ENCODE peak calls at places on chromosomes 1 and 21, in eight cellular contexts. One of them, this sample, is unnamed.

GRCh38 chr1:222642468-222642867 is 24.6 kb downstream of the MIA3 start:
- DNase-seq in T-cell: no peak
- DNase-seq in right cardiac atrium: no peak
- DNase-seq in activated B cell treated with CpG ODN at 0.5 μM for 24 hours: no peak
- DNase-seq in NCI-H1092 treated with DMSO at 0.1 percent for 48 hours: no peak
- DNase-seq in NCI-H1436: no peak
- DNase-seq in NCI-H1694 treated with DMSO at 0.1 percent for 48 hours: no peak
- DNase-seq in HEK293T: no peak
- DNase-seq in this sample: no peak

GRCh38 chr21:36403713-36404112 is 18.5 kb downstream of the CHAF1B start:
- DNase-seq in HEK293T: no peak
- DNase-seq in NCI-H1694 treated with DMSO at 0.1 percent for 48 hours: no peak
- DNase-seq in activated B cell treated with CpG ODN at 0.5 μM for 24 hours: no peak
- DNase-seq in NCI-H1436: no peak
- DNase-seq in NCI-H1092 treated with DMSO at 0.1 percent for 48 hours: no peak
- DNase-seq in right cardiac atrium: no peak
- DNase-seq in T-cell: no peak
- DNase-seq in this sample: no peak

GRCh38 chr1:203126866-203127671 is 457 bp upstream of the ADORA1 start:
- DNase-seq in activated B cell treated with CpG ODN at 0.5 μM for 24 hours: no peak
- DNase-seq in T-cell: no peak
- DNase-seq in NCI-H1092 treated with DMSO at 0.1 percent for 48 hours: no peak
- DNase-seq in NCI-H1436: no peak
- DNase-seq in NCI-H1694 treated with DMSO at 0.1 percent for 48 hours: peak
- DNase-seq in HEK293T: no peak
- DNase-seq in right cardiac atrium: no peak
- DNase-seq in this sample: no peak

GRCh38 chr1:53557830-53558784 is 98.9 kb downstream of the DMRTB1 start:
- DNase-seq in right cardiac atrium: peak
- DNase-seq in NCI-H1436: no peak
- DNase-seq in NCI-H1092 treated with DMSO at 0.1 percent for 48 hours: no peak
- DNase-seq in T-cell: no peak
- DNase-seq in activated B cell treated with CpG ODN at 0.5 μM for 24 hours: peak
- DNase-seq in NCI-H1694 treated with DMSO at 0.1 percent for 48 hours: no peak
- DNase-seq in HEK293T: no peak
- DNase-seq in this sample: no peak

GRCh38 chr1:44723496-44724407 is 7.2 kb downstream of the RNU5D-1 start:
- DNase-seq in activated B cell treated with CpG ODN at 0.5 μM for 24 hours: no peak
- DNase-seq in NCI-H1092 treated with DMSO at 0.1 percent for 48 hours: no peak
- DNase-seq in HEK293T: no peak
- DNase-seq in T-cell: no peak
- DNase-seq in NCI-H1436: no peak
- DNase-seq in NCI-H1694 treated with DMSO at 0.1 percent for 48 hours: no peak
- DNase-seq in right cardiac atrium: peak
- DNase-seq in this sample: no peak

GRCh38 chr21:45390831-45391742 is 13.9 kb upstream of the COL18A1 start:
- DNase-seq in T-cell: no peak
- DNase-seq in NCI-H1694 treated with DMSO at 0.1 percent for 48 hours: no peak
- DNase-seq in NCI-H1092 treated with DMSO at 0.1 percent for 48 hours: no peak
- DNase-seq in right cardiac atrium: peak
- DNase-seq in NCI-H1436: no peak
- DNase-seq in HEK293T: no peak
- DNase-seq in activated B cell treated with CpG ODN at 0.5 μM for 24 hours: no peak
- DNase-seq in this sample: no peak

GRCh38 chr21:43025636-43026180 is 49.9 kb downstream of the CBS start:
- DNase-seq in right cardiac atrium: no peak
- DNase-seq in HEK293T: no peak
- DNase-seq in NCI-H1436: no peak
- DNase-seq in activated B cell treated with CpG ODN at 0.5 μM for 24 hours: no peak
- DNase-seq in NCI-H1694 treated with DMSO at 0.1 percent for 48 hours: no peak
- DNase-seq in NCI-H1092 treated with DMSO at 0.1 percent for 48 hours: no peak
- DNase-seq in T-cell: no peak
- DNase-seq in this sample: no peak

GRCh38 chr1:26993237-26994019 is at the start of gene TRNP1:
- DNase-seq in activated B cell treated with CpG ODN at 0.5 μM for 24 hours: peak
- DNase-seq in T-cell: peak
- DNase-seq in NCI-H1436: peak
- DNase-seq in HEK293T: peak
- DNase-seq in right cardiac atrium: peak
- DNase-seq in NCI-H1694 treated with DMSO at 0.1 percent for 48 hours: peak
- DNase-seq in NCI-H1092 treated with DMSO at 0.1 percent for 48 hours: peak
- DNase-seq in this sample: peak

GRCh38 chr1:164583196-164583595 is 24.2 kb downstream of the PBX1 start:
- DNase-seq in HEK293T: no peak
- DNase-seq in T-cell: no peak
- DNase-seq in NCI-H1436: no peak
- DNase-seq in NCI-H1092 treated with DMSO at 0.1 percent for 48 hours: no peak
- DNase-seq in right cardiac atrium: no peak
- DNase-seq in NCI-H1694 treated with DMSO at 0.1 percent for 48 hours: no peak
- DNase-seq in activated B cell treated with CpG ODN at 0.5 μM for 24 hours: no peak
- DNase-seq in this sample: no peak

GRCh38 chr1:26021647-26022403 is at the start of gene EXTL1:
- DNase-seq in NCI-H1092 treated with DMSO at 0.1 percent for 48 hours: peak
- DNase-seq in NCI-H1436: no peak
- DNase-seq in right cardiac atrium: peak
- DNase-seq in activated B cell treated with CpG ODN at 0.5 μM for 24 hours: no peak
- DNase-seq in NCI-H1694 treated with DMSO at 0.1 percent for 48 hours: peak
- DNase-seq in HEK293T: peak
- DNase-seq in T-cell: no peak
- DNase-seq in this sample: peak

GRCh38 chr1:216936779-216937178 is 213.6 kb upstream of the ESRRG start:
- DNase-seq in activated B cell treated with CpG ODN at 0.5 μM for 24 hours: no peak
- DNase-seq in NCI-H1436: no peak
- DNase-seq in right cardiac atrium: no peak
- DNase-seq in NCI-H1694 treated with DMSO at 0.1 percent for 48 hours: no peak
- DNase-seq in T-cell: no peak
- DNase-seq in NCI-H1092 treated with DMSO at 0.1 percent for 48 hours: no peak
- DNase-seq in HEK293T: no peak
- DNase-seq in this sample: peak

GRCh38 chr1:206867261-206867660 is 1.8 kb downstream of the IL20 start:
- DNase-seq in right cardiac atrium: no peak
- DNase-seq in HEK293T: no peak
- DNase-seq in T-cell: no peak
- DNase-seq in activated B cell treated with CpG ODN at 0.5 μM for 24 hours: no peak
- DNase-seq in NCI-H1436: no peak
- DNase-seq in NCI-H1092 treated with DMSO at 0.1 percent for 48 hours: no peak
- DNase-seq in NCI-H1694 treated with DMSO at 0.1 percent for 48 hours: no peak
- DNase-seq in this sample: no peak

GRCh38 chr1:29237906-29238600 is 1.7 kb downstream of the PTPRU start:
- DNase-seq in activated B cell treated with CpG ODN at 0.5 μM for 24 hours: peak
- DNase-seq in NCI-H1694 treated with DMSO at 0.1 percent for 48 hours: no peak
- DNase-seq in NCI-H1092 treated with DMSO at 0.1 percent for 48 hours: no peak
- DNase-seq in T-cell: peak
- DNase-seq in right cardiac atrium: peak
- DNase-seq in HEK293T: peak
- DNase-seq in NCI-H1436: no peak
- DNase-seq in this sample: peak

GRCh38 chr21:43277481-43278351 is 108.9 kb downstream of the CRYAA start:
- DNase-seq in activated B cell treated with CpG ODN at 0.5 μM for 24 hours: no peak
- DNase-seq in T-cell: no peak
- DNase-seq in HEK293T: no peak
- DNase-seq in NCI-H1436: no peak
- DNase-seq in NCI-H1092 treated with DMSO at 0.1 percent for 48 hours: no peak
- DNase-seq in right cardiac atrium: peak
- DNase-seq in NCI-H1694 treated with DMSO at 0.1 percent for 48 hours: no peak
- DNase-seq in this sample: no peak

GRCh38 chr1:1907098-1907736 is 7.8 kb upstream of the CALML6 start:
- DNase-seq in activated B cell treated with CpG ODN at 0.5 μM for 24 hours: peak
- DNase-seq in HEK293T: no peak
- DNase-seq in NCI-H1092 treated with DMSO at 0.1 percent for 48 hours: no peak
- DNase-seq in NCI-H1436: peak
- DNase-seq in NCI-H1694 treated with DMSO at 0.1 percent for 48 hours: no peak
- DNase-seq in T-cell: no peak
- DNase-seq in right cardiac atrium: peak
- DNase-seq in this sample: peak

GRCh38 chr1:156281281-156282142 is 1.1 kb downstream of the SMG5 start:
- DNase-seq in NCI-H1436: peak
- DNase-seq in T-cell: no peak
- DNase-seq in activated B cell treated with CpG ODN at 0.5 μM for 24 hours: no peak
- DNase-seq in NCI-H1694 treated with DMSO at 0.1 percent for 48 hours: peak
- DNase-seq in HEK293T: peak
- DNase-seq in NCI-H1092 treated with DMSO at 0.1 percent for 48 hours: no peak
- DNase-seq in right cardiac atrium: peak
- DNase-seq in this sample: peak

GRCh38 chr1:63904826-63905225 is 131.0 kb downstream of the ROR1 start:
- DNase-seq in NCI-H1092 treated with DMSO at 0.1 percent for 48 hours: no peak
- DNase-seq in NCI-H1694 treated with DMSO at 0.1 percent for 48 hours: no peak
- DNase-seq in activated B cell treated with CpG ODN at 0.5 μM for 24 hours: no peak
- DNase-seq in NCI-H1436: no peak
- DNase-seq in right cardiac atrium: no peak
- DNase-seq in HEK293T: no peak
- DNase-seq in T-cell: no peak
- DNase-seq in this sample: peak

GRCh38 chr1:182786223-182787001 is 3.2 kb upstream of the NPL start:
- DNase-seq in NCI-H1092 treated with DMSO at 0.1 percent for 48 hours: peak
- DNase-seq in NCI-H1694 treated with DMSO at 0.1 percent for 48 hours: peak
- DNase-seq in HEK293T: peak
- DNase-seq in NCI-H1436: peak
- DNase-seq in T-cell: no peak
- DNase-seq in right cardiac atrium: peak
- DNase-seq in activated B cell treated with CpG ODN at 0.5 μM for 24 hours: no peak
- DNase-seq in this sample: peak

GRCh38 chr1:8365661-8366362 is 47.9 kb downstream of the SLC45A1 start:
- DNase-seq in NCI-H1092 treated with DMSO at 0.1 percent for 48 hours: no peak
- DNase-seq in NCI-H1436: no peak
- DNase-seq in NCI-H1694 treated with DMSO at 0.1 percent for 48 hours: no peak
- DNase-seq in right cardiac atrium: peak
- DNase-seq in T-cell: no peak
- DNase-seq in HEK293T: no peak
- DNase-seq in activated B cell treated with CpG ODN at 0.5 μM for 24 hours: no peak
- DNase-seq in this sample: no peak

GRCh38 chr1:111571987-111572386 is 47.6 kb upstream of the RAP1A start:
- DNase-seq in NCI-H1092 treated with DMSO at 0.1 percent for 48 hours: no peak
- DNase-seq in HEK293T: no peak
- DNase-seq in NCI-H1694 treated with DMSO at 0.1 percent for 48 hours: no peak
- DNase-seq in activated B cell treated with CpG ODN at 0.5 μM for 24 hours: no peak
- DNase-seq in NCI-H1436: no peak
- DNase-seq in right cardiac atrium: no peak
- DNase-seq in T-cell: no peak
- DNase-seq in this sample: peak